ENCODE peak calls at places on chromosome 20, in five cellular contexts. Z is GM12878, U is SK-N-SH, A is K562, H is HCT116. V is an unnamed sample.

GRCh38 chr20:20548527-20549266 is 163.7 kb downstream of the RALGAPA2 start:
- DNase-seq in Z (no peak), U (no peak), A (no peak), H (no peak), V (no peak)

GRCh38 chr20:16437387-16437990 is 135.8 kb downstream of the KIF16B start:
- DNase-seq in Z (no peak), U (no peak), A (no peak), H (no peak), V (no peak)

GRCh38 chr20:2299301-2299700 is 3.5 kb downstream of the TGM3 start:
- DNase-seq in Z (no peak), U (no peak), A (no peak), H (no peak), V (peak)

GRCh38 chr20:36120241-36120640 is 34.3 kb upstream of the EPB41L1 start:
- DNase-seq in Z (no peak), U (no peak), A (no peak), H (no peak), V (no peak)

GRCh38 chr20:745683-746301 is 22.5 kb downstream of the SLC52A3 start:
- DNase-seq in Z (no peak), U (no peak), A (no peak), H (no peak), V (no peak)

GRCh38 chr20:34709044-34709835 is 5.1 kb downstream of the TP53INP2 start:
- DNase-seq in Z (peak), U (peak), A (peak), H (peak), V (peak)

GRCh38 chr20:18679020-18679419 is 91.2 kb downstream of the DTD1 start:
- DNase-seq in Z (no peak), U (no peak), A (no peak), H (no peak), V (peak)

GRCh38 chr20:8534368-8534767 is 402.3 kb downstream of the PLCB1 start:
- DNase-seq in Z (no peak), U (no peak), A (no peak), H (no peak), V (no peak)

GRCh38 chr20:60038400-60038799 is 80.2 kb downstream of the CDH26 start:
- DNase-seq in Z (no peak), U (no peak), A (no peak), H (no peak), V (no peak)

GRCh38 chr20:1330075-1330830 is 1.3 kb upstream of the SDCBP2 start:
- DNase-seq in Z (peak), U (peak), A (no peak), H (no peak), V (no peak)

DNA sequence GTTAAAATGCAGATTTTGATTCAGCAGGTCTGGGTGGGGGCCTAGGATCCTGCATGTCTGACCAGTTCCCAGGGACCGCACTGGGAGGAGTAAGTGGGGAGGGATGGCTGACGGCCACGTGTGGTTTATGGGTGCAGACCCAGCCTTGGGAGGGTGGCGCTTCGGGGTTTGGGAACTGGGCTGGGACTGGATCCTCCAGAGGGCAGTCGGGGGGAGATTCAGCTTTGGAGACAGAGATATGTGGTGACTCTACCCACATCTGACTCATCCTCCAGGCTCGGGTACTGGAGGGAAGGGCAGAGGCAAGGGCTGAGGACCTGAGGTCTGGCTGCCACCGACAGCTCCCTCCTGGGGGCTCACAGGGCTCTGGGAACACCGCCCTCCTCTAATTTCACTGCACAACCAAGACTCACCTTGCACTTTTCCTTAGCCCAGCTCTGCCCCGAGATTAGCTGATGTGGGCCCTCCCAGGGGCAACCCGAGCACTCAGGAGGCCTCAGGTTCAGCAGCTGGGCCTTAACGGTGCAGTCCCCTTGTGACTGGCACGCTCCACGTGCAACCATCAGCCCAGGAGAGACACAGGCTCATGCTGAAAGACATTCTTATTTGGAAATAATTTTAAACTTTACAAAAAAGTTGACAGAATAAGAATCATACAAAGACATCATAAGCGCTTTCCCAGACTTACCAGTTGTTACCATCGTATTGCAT is 172.8 kb upstream of the PMEPA1 start:
- DNase-seq in Z (no peak), U (no peak), A (no peak), H (no peak), V (no peak)
- TF ChIP-seq JUND in Z (no peak), U (no peak), A (no peak), H (no peak), V (no peak)

GRCh38 chr20:33016581-33017109 is 9.1 kb downstream of the BPIFB2 start:
- DNase-seq in Z (no peak), U (no peak), A (no peak), H (no peak), V (no peak)
- TF ChIP-seq JUND in Z (no peak), U (no peak), A (no peak), H (no peak), V (no peak)

DNA sequence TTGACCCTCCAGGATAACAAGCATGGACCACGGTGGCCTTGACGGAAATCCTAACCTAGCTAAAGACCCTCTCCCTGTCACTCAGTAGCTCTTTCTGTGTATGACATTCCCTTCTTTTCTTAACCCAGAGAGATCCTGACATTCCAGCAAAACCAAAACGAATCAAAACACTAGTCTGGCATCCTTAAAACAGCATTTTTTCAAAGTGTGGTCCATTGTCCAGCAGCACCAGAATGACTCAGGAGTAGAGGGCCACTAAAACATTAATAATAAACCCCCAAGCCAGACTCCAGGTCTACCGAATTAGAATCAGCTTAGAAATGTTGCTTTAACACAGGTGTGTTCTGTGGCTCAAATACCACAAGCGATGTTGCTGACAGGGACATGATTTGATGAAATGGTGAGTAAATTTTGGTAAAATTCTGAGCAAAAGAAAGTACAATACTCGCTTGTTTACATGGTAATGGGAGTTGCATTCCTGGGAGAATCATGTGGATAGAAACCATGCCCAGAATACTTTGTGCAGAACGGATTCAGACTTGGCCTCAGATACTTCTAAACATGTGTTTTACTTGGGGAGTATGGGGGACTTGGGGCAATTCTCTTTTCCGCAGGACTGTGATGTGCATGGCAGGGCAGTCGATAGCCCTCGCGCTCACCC is 174.2 kb upstream of the KCNG1 start:
- DNase-seq in Z (no peak), U (no peak), A (no peak), H (no peak), V (no peak)
- TF ChIP-seq JUND in Z (no peak), U (no peak), A (no peak), H (no peak), V (no peak)

GRCh38 chr20:37913563-37914366 is 10.8 kb downstream of the VSTM2L start:
- DNase-seq in Z (no peak), U (peak), A (no peak), H (no peak), V (no peak)
- TF ChIP-seq JUND in Z (no peak), U (no peak), A (no peak), H (no peak), V (no peak)

GRCh38 chr20:54668271-54669053 is 193.1 kb downstream of the DOK5 start:
- DNase-seq in Z (no peak), U (peak), A (peak), H (no peak), V (peak)
- TF ChIP-seq JUND in Z (no peak), U (no peak), A (no peak), H (no peak), V (no peak)

GRCh38 chr20:51366155-51366886 is 176.2 kb downstream of the NFATC2 start:
- DNase-seq in Z (no peak), U (no peak), A (peak), H (peak), V (no peak)
- TF ChIP-seq JUND in Z (no peak), U (peak), A (peak), H (peak), V (no peak)

GRCh38 chr20:24820345-24820744 is 128.7 kb upstream of the CST7 start:
- DNase-seq in Z (no peak), U (no peak), A (no peak), H (no peak), V (no peak)
- TF ChIP-seq JUND in Z (no peak), U (no peak), A (no peak), H (no peak), V (no peak)

DNA sequence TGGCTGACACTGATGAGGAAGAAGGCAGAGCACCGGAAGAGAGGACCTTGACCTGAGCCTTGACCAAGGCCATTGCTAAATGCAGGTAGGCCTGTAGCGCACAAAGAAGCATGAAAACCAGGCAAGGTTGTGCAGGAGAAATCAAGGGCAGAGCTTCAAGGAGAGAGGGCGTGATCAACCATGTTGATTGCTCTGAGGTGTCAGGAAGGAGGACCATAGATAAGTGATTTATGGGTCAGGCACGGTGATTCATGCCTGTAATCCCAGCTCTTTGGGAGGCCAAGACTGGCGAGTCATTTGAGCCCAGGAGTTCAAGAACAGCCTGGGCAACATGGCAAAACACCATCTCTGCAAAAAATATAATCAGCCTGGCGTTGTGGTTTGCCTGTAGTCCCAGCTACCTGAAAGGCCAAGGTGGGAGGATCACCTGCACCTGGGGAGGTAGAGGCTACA is 12.4 kb downstream of the PLCG1 start:
- DNase-seq in Z (no peak), U (no peak), A (peak), H (peak), V (no peak)
- TF ChIP-seq JUND in Z (no peak), U (peak), A (peak), H (peak), V (no peak)